ENCODE peak calls at places on chromosomes 3 and 15, in four cellular contexts. V, K, H and U are unnamed samples. For H3K4me1, the result is how much of the 10 kb centered on the place peaks cover.

GRCh38 chr15:69082041-69082502 is 67.6 kb downstream of the NOX5 start:
- DNase-seq in V (peak), K (peak), H (no peak), U (peak)

GRCh38 chr15:45522931-45523331 is 376 bp upstream of the SLC30A4 start:
- DNase-seq in V (peak), K (peak), H (peak), U (peak)

GRCh38 chr3:16239082-16239770 is 25.5 kb downstream of the DPH3 start:
- DNase-seq in V (no peak), K (no peak), H (no peak), U (no peak)

GRCh38 chr3:108899530-108899929 is 54.1 kb downstream of the GUCA1C start:
- DNase-seq in V (no peak), K (no peak), H (no peak), U (no peak)

GRCh38 chr3:16362781-16363180 is 97.8 kb downstream of the OXNAD1 start:
- DNase-seq in V (no peak), K (peak), H (peak), U (no peak)

GRCh38 chr15:53739651-53740050 is 19.8 kb downstream of the WDR72 start:
- DNase-seq in V (no peak), K (no peak), H (no peak), U (no peak)

GRCh38 chr3:69900331-69900730 is 99.2 kb upstream of the SAMMSON start:
- DNase-seq in V (no peak), K (no peak), H (peak), U (no peak)

GRCh38 chr3:70805044-70805732 is 492.8 kb upstream of the MDFIC2 start:
- DNase-seq in V (peak), K (peak), H (no peak), U (peak)

GRCh38 chr3:13020159-13020558 is 53.1 kb downstream of the IQSEC1 start:
- DNase-seq in V (no peak), K (no peak), H (no peak), U (no peak)

GRCh38 chr3:167837430-167837829 is 101.9 kb downstream of the SERPINI1 start:
- DNase-seq in V (no peak), K (no peak), H (no peak), U (peak)

GRCh38 chr3:67459796-67460195 is 194.6 kb downstream of the SUCLG2 start:
- DNase-seq in V (no peak), K (peak), H (no peak), U (peak)

GRCh38 chr3:156687023-156687422 is 12.6 kb downstream of the TIPARP start:
- DNase-seq in V (no peak), K (peak), H (no peak), U (no peak)
- H3K4me1 ChIP-seq in V (under half), K (under half), H (under half), U (under half)

GRCh38 chr3:172040976-172041963 is 1.9 kb downstream of the FNDC3B start:
- DNase-seq in V (peak), K (peak), H (peak), U (peak)
- H2BK5ac ChIP-seq in V (peak), K (peak), H (no peak), U (peak)

DNA sequence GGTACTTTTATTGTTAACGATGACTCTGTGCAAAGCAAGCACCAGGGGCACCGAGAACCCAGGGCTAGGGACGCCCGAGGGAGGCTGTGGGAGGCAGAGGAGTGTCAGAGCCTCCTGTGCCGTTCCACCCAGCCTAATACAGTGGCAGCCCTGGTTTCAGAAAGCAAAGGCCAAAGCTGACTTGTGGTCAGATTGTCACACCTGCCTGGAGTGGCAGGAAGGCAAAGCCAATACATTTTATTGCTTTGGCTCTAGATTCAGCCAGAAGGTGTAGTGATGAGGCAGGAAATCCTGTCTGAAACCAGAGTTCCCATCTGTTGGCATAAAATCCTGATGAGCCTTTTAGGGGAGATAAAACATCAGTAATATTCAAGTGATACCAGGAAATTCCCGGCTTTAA is 168.3 kb downstream of the SLCO3A1 start:
- DNase-seq in V (no peak), K (no peak), H (no peak), U (no peak)
- H4K8ac ChIP-seq in V (no peak), K (no peak), H (no peak), U (no peak)

GRCh38 chr3:136882575-136882974 is 20.6 kb downstream of the NCK1 start:
- DNase-seq in V (no peak), K (no peak), H (peak), U (no peak)

GRCh38 chr3:136889947-136890346 is 27.9 kb downstream of the NCK1 start:
- DNase-seq in V (no peak), K (no peak), H (no peak), U (no peak)

GRCh38 chr3:136885357-136886213 is 23.6 kb downstream of the NCK1 start:
- DNase-seq in V (no peak), K (no peak), H (no peak), U (no peak)

GRCh38 chr3:136883967-136884720 is 22.1 kb downstream of the NCK1 start:
- DNase-seq in V (no peak), K (no peak), H (no peak), U (no peak)
- H3K4me1 ChIP-seq in V (under half), K (under half), H (under half), U (under half)

GRCh38 chr3:194254032-194254431 is 97.1 kb downstream of the CPN2 start:
- DNase-seq in V (no peak), K (no peak), H (no peak), U (no peak)
- H2BK5ac ChIP-seq in V (no peak), K (no peak), H (no peak), U (no peak)